ENCODE peak calls at places on chromosomes 12 and 14, in four cellular contexts. W, D, I and Q are unnamed samples.

GRCh38 chr14:93720981-93721483 is 67.3 kb downstream of the PRIMA1 start:
- DNase-seq in D (no peak), I (no peak), W (no peak), Q (no peak)

GRCh38 chr12:70227911-70228310 is 15.3 kb upstream of the CNOT2 start:
- DNase-seq in D (no peak), I (no peak), W (no peak), Q (no peak)

GRCh38 chr14:62957562-62957961 is 87.7 kb downstream of the KCNH5 start:
- DNase-seq in W (peak), D (no peak), I (no peak), Q (no peak)

GRCh38 chr14:86022031-86022629 is 492.2 kb downstream of the FLRT2 start:
- DNase-seq in D (no peak), I (no peak), W (no peak), Q (no peak)

GRCh38 chr14:71552809-71553208 is 379.4 kb upstream of the RGS6 start:
- DNase-seq in D (no peak), W (no peak), I (no peak), Q (no peak)

GRCh38 chr12:57735952-57736742 is 2.4 kb downstream of the AGAP2 start:
- DNase-seq in D (no peak), I (no peak), W (no peak), Q (no peak)

GRCh38 chr12:52837781-52838736 is 3.9 kb upstream of the KRT79 start:
- DNase-seq in I (no peak), D (no peak), W (no peak), Q (no peak)

GRCh38 chr14:34665785-34666425 is 36.0 kb upstream of the SNX6 start:
- DNase-seq in W (peak), I (no peak), D (peak), Q (peak)

GRCh38 chr14:92624764-92625163 is 111.2 kb downstream of the RIN3 start:
- DNase-seq in D (no peak), W (no peak), I (no peak), Q (no peak)

GRCh38 chr14:64756712-64757111 is 52.5 kb downstream of the PLEKHG3 start:
- DNase-seq in I (no peak), W (no peak), D (no peak), Q (no peak)